ENCODE peak calls at places on chromosomes 6 and 20, in six cellular contexts. H is choroid plexus epithelial cell, C is left lung, Z is cardiac muscle cell, I is heart right ventricle, V is endothelial cell. W is an unnamed sample.

GRCh38 chr6:47098570-47098993 is 56.5 kb upstream of the ADGRF1 start:
- DNase-seq in H (peak), C (no peak), Z (peak), I (no peak), V (no peak), W (no peak)

GRCh38 chr20:50305636-50306477 is 115.2 kb downstream of the CEBPB start:
- DNase-seq in H (peak), C (peak), Z (peak), I (no peak), V (no peak), W (no peak)

GRCh38 chr6:23983691-23984090 is 142.3 kb upstream of the NRSN1 start:
- DNase-seq in H (no peak), C (no peak), Z (no peak), I (no peak), V (no peak), W (no peak)

GRCh38 chr6:52543729-52544324 is 33.0 kb downstream of the TRAM2 start:
- DNase-seq in H (peak), C (no peak), Z (peak), I (no peak), V (no peak), W (no peak)

GRCh38 chr20:18005170-18005989 is 36.6 kb downstream of the MGME1 start:
- DNase-seq in H (no peak), C (no peak), Z (no peak), I (no peak), V (no peak), W (no peak)

GRCh38 chr6:131372535-131372934 is 200.5 kb upstream of the ARG1 start:
- DNase-seq in H (peak), C (no peak), Z (no peak), I (no peak), V (no peak), W (no peak)

GRCh38 chr6:125927761-125928160 is 28.8 kb upstream of the HINT3 start:
- DNase-seq in H (no peak), C (no peak), Z (no peak), I (no peak), V (no peak), W (no peak)

GRCh38 chr6:111033628-111034289 is 51.9 kb downstream of the RPF2 start:
- DNase-seq in H (no peak), C (no peak), Z (no peak), I (no peak), V (no peak), W (no peak)

GRCh38 chr6:122755901-122756300 is 23.6 kb upstream of the FABP7 start:
- DNase-seq in H (no peak), C (no peak), Z (no peak), I (no peak), V (no peak), W (no peak)

GRCh38 chr20:40962733-40963504 is 65.7 kb upstream of the TOP1 start:
- DNase-seq in H (peak), C (peak), Z (peak), I (peak), V (peak), W (peak)

GRCh38 chr20:10674684-10675455 is 1.1 kb upstream of the JAG1 start:
- DNase-seq in H (peak), C (peak), Z (peak), I (peak), V (peak), W (peak)

GRCh38 chr20:50909413-50909812 is 21.8 kb downstream of the ADNP start:
- DNase-seq in H (no peak), C (no peak), Z (no peak), I (no peak), V (no peak), W (no peak)

GRCh38 chr6:141467881-141468280 is 664.8 kb upstream of the GJE1 start:
- DNase-seq in H (peak), C (no peak), Z (peak), I (no peak), V (no peak), W (no peak)

GRCh38 chr6:18380165-18380564 is 7.0 kb upstream of the RNF144B start:
- DNase-seq in H (no peak), C (no peak), Z (no peak), I (no peak), V (no peak), W (no peak)

GRCh38 chr6:18384621-18385020 is 2.5 kb upstream of the RNF144B start:
- DNase-seq in H (no peak), C (no peak), Z (no peak), I (no peak), V (no peak), W (no peak)

GRCh38 chr6:18379376-18380117 is 7.6 kb upstream of the RNF144B start:
- DNase-seq in H (no peak), C (no peak), Z (no peak), I (no peak), V (no peak), W (no peak)
- TF ChIP-seq CTCF in H (no peak), C (no peak), Z (no peak), I (no peak), V (no peak), W (no peak)

GRCh38 chr6:138778331-138778730 is 4.8 kb downstream of the CCDC28A start:
- DNase-seq in H (no peak), C (no peak), Z (peak), I (no peak), V (no peak), W (no peak)

GRCh38 chr6:138772596-138773176 is 883 bp upstream of the CCDC28A start:
- DNase-seq in H (no peak), C (no peak), Z (no peak), I (no peak), V (no peak), W (no peak)

GRCh38 chr6:138776659-138777058 is 3.1 kb downstream of the CCDC28A start:
- DNase-seq in H (no peak), C (no peak), Z (no peak), I (no peak), V (no peak), W (no peak)

GRCh38 chr6:138773177-138774091 is at the start of gene CCDC28A:
- DNase-seq in H (peak), C (peak), Z (peak), I (peak), V (peak), W (peak)

GRCh38 chr6:138774370-138774769 is 801 bp downstream of the CCDC28A start:
- DNase-seq in H (no peak), C (no peak), Z (peak), I (peak), V (no peak), W (no peak)
- TF ChIP-seq CTCF in H (no peak), C (no peak), Z (no peak), I (no peak), V (no peak), W (no peak)

GRCh38 chr6:16243055-16243454 is 4.7 kb downstream of the GMPR start:
- DNase-seq in H (no peak), C (no peak), Z (peak), I (no peak), V (no peak), W (no peak)
- TF ChIP-seq CTCF in H (no peak), C (no peak), Z (no peak), I (no peak), V (no peak), W (no peak)

GRCh38 chr6:72522735-72523141 is 99.1 kb upstream of the KCNQ5 start:
- DNase-seq in H (no peak), C (no peak), Z (no peak), I (no peak), V (peak), W (no peak)
- TF ChIP-seq CTCF in H (peak), C (no peak), Z (no peak), I (no peak), V (peak), W (peak)

GRCh38 chr6:17336425-17336824 is 55.3 kb downstream of the RBM24 start:
- DNase-seq in H (peak), C (no peak), Z (no peak), I (no peak), V (no peak), W (no peak)
- TF ChIP-seq CTCF in H (no peak), C (no peak), Z (no peak), I (no peak), V (no peak), W (no peak)

DNA sequence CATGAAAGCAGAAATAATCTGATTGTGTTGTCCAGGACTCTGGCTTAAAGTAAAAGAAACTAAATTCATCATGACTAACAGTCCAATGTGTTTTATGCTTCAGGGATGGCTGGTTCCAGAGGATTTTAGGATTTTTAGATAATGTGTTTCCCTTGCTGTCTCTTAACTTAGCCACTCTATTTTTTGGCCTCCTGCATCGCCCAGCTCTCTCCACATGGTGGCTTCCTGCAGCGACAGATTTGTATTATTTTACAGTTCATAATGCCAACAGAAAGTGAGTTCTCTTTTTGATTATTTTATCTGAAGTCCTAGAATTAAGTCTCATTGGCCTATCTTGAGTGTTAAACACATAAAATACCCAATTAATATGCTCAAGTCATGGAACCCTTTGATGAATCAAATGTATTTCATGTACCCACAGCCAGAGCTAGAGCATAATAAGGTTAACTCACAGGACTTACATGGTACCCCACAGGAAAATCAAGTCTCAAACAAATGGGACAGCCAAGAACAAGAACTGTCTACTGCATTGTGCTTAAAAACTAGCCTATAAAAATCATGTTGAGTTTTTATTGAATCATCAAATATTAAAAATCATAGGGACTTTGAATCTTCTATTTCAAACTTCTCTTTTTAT is 582.5 kb downstream of the DOK5 start:
- DNase-seq in H (no peak), C (no peak), Z (no peak), I (no peak), V (no peak), W (no peak)
- TF ChIP-seq CTCF in H (no peak), C (no peak), Z (no peak), I (no peak), V (no peak), W (peak)

DNA sequence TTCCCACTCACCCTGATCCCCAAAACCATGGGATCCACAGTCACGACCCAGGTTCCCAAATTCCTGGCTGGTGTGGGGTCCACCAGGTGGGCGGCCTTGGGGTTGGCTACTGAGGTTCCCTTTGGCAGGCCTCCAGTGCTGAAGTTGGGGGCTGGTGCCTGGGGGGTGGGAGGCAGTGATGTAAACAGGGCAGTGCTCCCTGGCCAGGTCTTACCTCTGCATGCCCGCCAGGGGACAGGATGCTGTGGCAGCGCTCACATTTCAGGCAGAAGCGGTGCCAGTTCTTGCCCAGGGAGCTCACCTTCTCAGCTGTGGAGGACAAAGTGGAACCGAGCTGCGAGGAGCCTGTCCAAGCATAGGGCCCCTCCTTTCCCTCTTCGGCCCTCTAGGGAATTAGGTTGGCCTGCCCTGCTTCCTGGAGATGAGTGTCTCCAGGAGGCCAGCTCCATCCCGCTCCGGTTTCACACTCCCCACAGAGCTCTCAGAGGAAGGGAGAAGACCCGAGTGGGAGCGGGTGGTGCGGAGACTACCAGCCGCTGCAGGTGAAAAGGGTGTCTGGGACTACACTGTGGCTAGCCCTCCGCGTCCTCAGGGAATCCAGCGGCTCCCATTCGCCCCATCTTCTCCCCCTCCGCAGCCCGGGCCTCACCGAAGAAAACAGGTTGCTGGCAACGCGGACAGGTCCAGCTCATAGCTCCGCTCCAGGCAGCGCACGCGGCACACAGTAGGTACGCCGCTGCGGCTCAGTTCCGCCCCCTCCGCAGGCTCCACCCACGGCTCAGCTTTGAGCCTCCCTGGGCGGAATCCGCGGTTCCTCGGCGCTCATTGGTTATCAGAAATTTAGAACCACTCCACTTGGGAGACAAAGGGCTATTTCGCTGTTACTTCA is at the start of gene CRIP3:
- DNase-seq in H (peak), C (peak), Z (peak), I (peak), V (no peak), W (peak)
- TF ChIP-seq CTCF in H (peak), C (no peak), Z (peak), I (no peak), V (no peak), W (peak)